ENCODE peak calls at places on chromosomes 16 and 17, in ten cellular contexts. O, D, H, S, E, W, N, X, R and Z are unnamed samples.

GRCh38 chr16:55495616-55496289 is 13.1 kb upstream of the LPCAT2 start:
- ATAC-seq in X (no peak), S (peak; percentile 82), E (no peak), H (peak; percentile 33), D (peak; percentile 81), N (peak; percentile 30), O (peak; percentile 69), W (peak; percentile 42), R (no peak), Z (no peak)

GRCh38 chr16:85575910-85576309 is 37.2 kb upstream of the GSE1 start:
- ATAC-seq in S (no peak), X (no peak), O (no peak), R (no peak), H (no peak), N (no peak), E (no peak), D (no peak), W (no peak), Z (no peak)

GRCh38 chr17:45437461-45438283 is 5.0 kb upstream of the ARHGAP27 start:
- ATAC-seq in H (no peak), W (no peak), N (no peak), D (no peak), E (no peak), R (no peak), O (no peak), S (no peak), X (no peak), Z (no peak)

GRCh38 chr16:66706506-66706880 is 9.9 kb upstream of the CMTM4 start:
- ATAC-seq in S (peak; percentile 49), X (no peak), E (no peak), O (peak; percentile 23), D (peak; percentile 16), H (peak; percentile 20), W (peak; percentile 12), R (no peak), N (no peak), Z (no peak)

GRCh38 chr16:73217654-73218053 is 169.7 kb upstream of the ZFHX3 start:
- ATAC-seq in S (no peak), X (no peak), E (no peak), W (no peak), H (no peak), R (no peak), D (peak; percentile 25), O (no peak), N (no peak), Z (no peak)

GRCh38 chr17:31152271-31152670 is 57.5 kb downstream of the NF1 start:
- ATAC-seq in N (no peak), W (no peak), R (no peak), S (no peak), O (no peak), X (no peak), E (no peak), D (no peak), H (no peak), Z (no peak)

GRCh38 chr17:5635949-5636348 is 51.6 kb upstream of the NLRP1 start:
- ATAC-seq in H (no peak), O (no peak), D (no peak), W (no peak), N (no peak), R (no peak), X (no peak), E (no peak), S (no peak), Z (no peak)

GRCh38 chr16:85350973-85351372 is 238.7 kb upstream of the CIBAR2 start:
- ATAC-seq in O (peak; percentile 95), D (no peak), S (peak; percentile 68), N (peak; percentile 89), E (peak; percentile 76), H (peak; percentile 93), W (peak; percentile 93), X (peak; percentile 87), R (peak; percentile 94), Z (peak; percentile 91)

GRCh38 chr16:29994613-29995329 is 646 bp downstream of the HIRIP3 start:
- ATAC-seq in O (peak; percentile 34), H (peak; percentile 75), E (peak; percentile 56), R (peak; percentile 64), X (peak; percentile 68), N (peak; percentile 16), D (no peak), W (peak; percentile 53), S (peak; percentile 79), Z (peak; percentile 31)

GRCh38 chr16:29993191-29993902 is 2.1 kb downstream of the HIRIP3 start:
- ATAC-seq in N (no peak), D (no peak), H (no peak), S (no peak), E (no peak), O (no peak), W (no peak), X (no peak), R (no peak), Z (no peak)

GRCh38 chr16:29995330-29995910 is at the start of gene HIRIP3:
- ATAC-seq in W (peak; percentile 80), D (peak; percentile 50), O (peak; percentile 84), H (peak; percentile 89), E (peak; percentile 42), R (peak; percentile 59), N (peak; percentile 82), S (peak; percentile 82), X (peak; percentile 76), Z (peak; percentile 83)

GRCh38 chr16:29992371-29992967 is 2.9 kb downstream of the HIRIP3 start:
- ATAC-seq in E (no peak), N (no peak), S (no peak), X (no peak), R (no peak), H (no peak), W (no peak), D (no peak), O (no peak), Z (no peak)

DNA sequence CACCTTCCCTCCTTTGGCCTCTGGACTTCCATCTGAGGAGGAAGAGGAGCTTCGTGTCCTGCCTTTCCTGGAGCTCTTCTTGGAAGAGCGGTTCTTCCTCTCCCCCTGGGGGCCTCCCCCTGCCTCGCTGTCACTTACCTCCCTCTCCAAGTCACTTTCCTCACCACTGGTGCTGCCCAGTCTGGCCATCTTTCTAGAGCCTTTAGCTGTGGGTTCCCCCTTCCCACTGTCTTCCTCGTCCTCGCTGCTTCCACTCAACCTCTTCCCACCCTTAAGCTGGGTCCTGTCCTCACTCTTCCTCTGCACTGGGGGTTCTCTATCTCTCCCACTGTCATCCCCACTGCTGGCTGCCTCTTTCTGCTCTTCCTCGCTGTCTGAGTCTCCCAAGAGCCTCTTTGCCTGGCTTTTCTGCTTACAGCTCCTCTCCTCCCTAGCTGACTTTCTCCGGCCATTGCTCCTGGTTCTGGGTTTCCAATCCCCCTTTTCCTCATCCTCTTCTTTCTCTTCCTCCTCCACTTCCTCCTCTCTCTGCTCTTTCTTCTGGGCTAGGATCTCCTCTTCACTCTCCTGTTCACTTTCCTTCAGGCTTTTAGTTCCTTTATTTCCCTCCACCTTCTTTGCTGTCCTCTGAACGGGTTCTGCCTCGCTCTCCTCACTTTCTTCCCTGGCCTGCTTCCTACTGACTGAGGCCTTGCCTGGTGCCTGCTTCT is 1.4 kb downstream of the HIRIP3 start:
- ATAC-seq in S (no peak), N (no peak), W (no peak), D (no peak), R (no peak), E (no peak), O (no peak), X (no peak), H (no peak), Z (no peak)
- H3K4me3 ChIP-seq in S (peak overlapping the region; percentile 83), N (no peak overlapping the region), W (no peak overlapping the region), D (no peak overlapping the region), R (peak overlapping the region; percentile 83), E (peak overlapping the region; percentile 91), O (no peak overlapping the region), X (no peak overlapping the region), H (no peak overlapping the region), Z (no peak overlapping the region)

DNA sequence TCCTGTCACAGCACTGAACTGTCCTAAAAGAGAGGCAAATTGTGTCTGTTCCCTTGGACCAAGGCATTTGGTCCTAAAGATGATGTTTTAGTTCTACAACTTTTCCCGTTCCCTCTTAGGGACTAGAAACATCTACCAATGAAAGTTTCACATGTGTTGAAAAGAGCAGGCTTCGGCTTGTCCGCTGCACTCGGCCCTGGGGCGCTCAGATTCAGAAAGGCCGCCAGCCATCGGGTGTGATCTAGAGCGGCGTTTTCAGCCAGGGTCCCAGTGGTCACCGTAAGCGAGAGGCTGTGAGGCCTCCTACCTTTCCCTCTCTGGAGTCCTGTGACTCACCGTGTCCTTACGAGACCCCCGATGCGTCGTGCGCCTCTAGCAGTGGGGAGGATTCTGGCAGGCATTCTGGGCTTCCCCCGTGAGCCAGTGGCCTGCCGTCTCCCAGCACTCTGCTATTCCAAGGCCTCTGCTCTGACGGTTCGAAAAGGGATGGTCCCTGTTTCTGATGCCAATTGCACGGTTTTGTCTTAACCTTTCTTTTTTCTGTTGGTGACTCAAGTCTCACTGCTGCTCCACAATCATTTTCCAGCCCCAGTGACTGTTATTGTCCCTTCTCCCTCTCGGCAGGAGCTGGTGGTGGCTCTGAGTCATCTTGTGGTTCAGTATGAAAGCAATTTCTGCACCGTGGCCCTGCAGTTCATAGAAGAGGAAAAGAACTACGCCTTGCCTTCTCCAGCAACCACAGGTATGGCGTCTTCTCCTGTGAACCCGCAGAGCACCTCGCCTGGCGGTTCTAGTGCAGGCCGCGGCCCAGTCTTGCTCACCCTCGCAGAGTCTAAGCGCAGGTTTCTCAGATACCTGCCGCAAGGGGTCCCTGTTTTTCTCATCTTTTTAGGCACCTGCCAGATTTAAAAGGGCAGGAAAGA is 100.3 kb upstream of the CHMP6 start:
- ATAC-seq in S (peak; percentile 31), H (no peak), N (peak; percentile 14), O (peak; percentile 23), E (peak; percentile 54), X (no peak), R (peak; percentile 84), W (no peak), D (no peak), Z (peak; percentile 45)
- TF ChIP-seq CTCF in S (no peak), H (no peak), N (no peak), O (no peak), E (peak; percentile 21), X (no peak), R (no peak), W (no peak), D (no peak), Z (no peak)

GRCh38 chr17:78862073-78863023 is 21.7 kb upstream of the USP36 start:
- ATAC-seq in H (peak; percentile 94), W (peak; percentile 94), D (peak; percentile 22), X (no peak), E (peak; percentile 94), O (peak; percentile 87), S (peak; percentile 91), N (peak; percentile 56), R (peak; percentile 91), Z (peak; percentile 96)
- H3K4me3 ChIP-seq in H (no peak overlapping the region), W (no peak overlapping the region), D (no peak overlapping the region), X (no peak overlapping the region), E (peak overlapping the region; percentile 13), O (no peak overlapping the region), S (no peak overlapping the region), N (no peak overlapping the region), R (peak overlapping the region; percentile 37), Z (no peak overlapping the region)

GRCh38 chr17:75406222-75406615 is 741 bp upstream of the GRB2 start:
- ATAC-seq in N (no peak), D (peak; percentile 20), E (peak; percentile 12), W (no peak), H (peak; percentile 4), X (no peak), O (no peak), S (peak; percentile 1), R (no peak), Z (no peak)

GRCh38 chr17:75405365-75406221 is at the start of gene GRB2:
- ATAC-seq in N (peak; percentile 98), O (peak; percentile 99), S (peak; percentile 98), W (peak; percentile 96), D (peak; percentile 84), R (peak; percentile 92), H (peak; percentile 96), X (peak; percentile 96), E (peak; percentile 81), Z (peak; percentile 97)

GRCh38 chr17:75404739-75405364 is 626 bp downstream of the GRB2 start:
- ATAC-seq in R (peak; percentile 52), D (peak; percentile 60), E (peak; percentile 41), N (peak; percentile 34), O (peak; percentile 10), W (peak; percentile 38), X (peak; percentile 29), S (peak; percentile 56), H (peak; percentile 55), Z (peak; percentile 21)

GRCh38 chr17:75410141-75410540 is 4.7 kb upstream of the GRB2 start:
- ATAC-seq in H (no peak), E (no peak), O (no peak), R (no peak), S (no peak), D (no peak), N (no peak), X (no peak), W (no peak), Z (no peak)

DNA sequence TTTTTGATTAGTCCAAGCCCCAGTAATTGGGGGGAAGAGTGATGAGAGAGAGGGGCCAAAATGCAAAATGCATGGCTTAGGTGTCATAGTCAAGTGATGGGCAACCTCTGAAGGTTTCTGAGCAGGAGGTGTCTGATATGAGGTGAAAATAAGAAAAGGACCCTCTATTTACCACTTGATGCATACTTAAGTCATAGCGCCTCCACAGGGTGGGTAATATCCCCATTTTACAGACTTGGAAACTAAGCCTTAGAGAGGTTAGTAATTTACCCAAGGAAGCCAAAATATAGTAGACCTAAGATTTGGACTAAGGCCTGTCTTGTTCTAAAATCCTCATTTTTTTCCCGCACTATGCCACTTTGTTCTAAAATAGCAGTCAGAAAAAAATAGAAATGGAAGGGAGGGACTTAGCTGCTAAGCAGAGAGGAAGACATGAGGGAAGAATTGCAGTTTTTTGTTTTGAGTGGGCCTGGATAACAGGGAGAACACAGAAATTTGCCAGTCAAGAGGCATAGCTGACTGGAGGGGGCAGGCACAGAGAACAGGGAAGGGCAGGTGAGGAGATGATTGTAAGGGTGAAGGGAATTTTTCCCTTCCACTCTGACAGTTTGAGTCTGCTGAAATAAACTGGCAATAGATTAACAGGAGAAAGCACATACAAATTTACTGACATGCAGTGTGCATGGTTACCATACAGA is 2.3 kb upstream of the GRB2 start:
- ATAC-seq in W (no peak), E (no peak), R (no peak), D (no peak), O (no peak), H (no peak), S (no peak), N (no peak), X (no peak), Z (no peak)
- TF ChIP-seq CTCF in W (no peak), E (no peak), R (no peak), D (no peak), O (no peak), H (no peak), S (no peak), N (no peak), X (no peak), Z (no peak)